ENCODE peak calls at places on chromosome 19, in six cellular contexts. U is head of caudate nucleus; W is activated naive CD4-positive, alpha-beta T cell treated with anti-CD3 and anti-CD28 coated beads, Interleukin-2, amount 10 ng/mL, durations not matched to agents 7 days and 5 days; R is AG09319; S is nucleus accumbens; K is skeletal muscle cell. E is an unnamed sample.

GRCh38 chr19:456547-457110 is 4.2 kb downstream of the SHC2 start:
- DNase-seq in W (no peak), R (no peak), U (no peak), K (no peak), S (no peak), E (no peak)

GRCh38 chr19:7419777-7420439 is 68.9 kb downstream of the PEX11G start:
- DNase-seq in W (no peak), S (no peak), U (no peak), R (no peak), K (no peak), E (no peak)

GRCh38 chr19:35673121-35673804 is 6.9 kb downstream of the UPK1A start:
- DNase-seq in U (no peak), K (no peak), S (no peak), R (no peak), W (peak), E (peak)

GRCh38 chr19:41298327-41298964 is 11.5 kb upstream of the CCDC97 start:
- DNase-seq in R (peak), W (no peak), U (peak), S (no peak), K (peak), E (peak)

GRCh38 chr19:18167975-18168645 is 5.5 kb upstream of the IFI30 start:
- DNase-seq in W (peak), S (no peak), U (peak), K (no peak), R (no peak), E (no peak)

GRCh38 chr19:16297575-16298178 is 26.9 kb upstream of the KLF2 start:
- DNase-seq in U (no peak), W (no peak), R (no peak), K (no peak), S (no peak), E (no peak)

GRCh38 chr19:33825556-33825955 is 28.9 kb downstream of the KCTD15 start:
- DNase-seq in K (no peak), W (no peak), R (no peak), S (no peak), U (no peak), E (no peak)

GRCh38 chr19:39497850-39498261 is 891 bp upstream of the DLL3 start:
- DNase-seq in R (no peak), S (no peak), W (peak), U (peak), K (no peak), E (no peak)

GRCh38 chr19:57786286-57786685 is 16.8 kb downstream of the ZNF586 start:
- DNase-seq in K (no peak), S (no peak), U (no peak), R (no peak), W (no peak), E (no peak)

GRCh38 chr19:6745965-6746364 is 6.5 kb downstream of the TRIP10 start:
- DNase-seq in W (no peak), K (no peak), S (no peak), U (no peak), R (no peak), E (no peak)

GRCh38 chr19:50486823-50487515 is 10.3 kb upstream of the GARIN5A start:
- DNase-seq in U (no peak), R (no peak), S (no peak), K (no peak), W (peak), E (no peak)

GRCh38 chr19:29610574-29611271 is 4.6 kb downstream of the POP4 start:
- DNase-seq in R (peak), S (peak), K (peak), U (peak), W (peak), E (peak)

GRCh38 chr19:38744906-38745305 is 632 bp upstream of the CAPN12 start:
- DNase-seq in S (no peak), U (no peak), R (no peak), W (no peak), K (no peak), E (no peak)

GRCh38 chr19:39498262-39499081 is at the start of gene DLL3:
- DNase-seq in R (no peak), K (no peak), W (peak), U (no peak), S (no peak), E (no peak)

E was measured in stromal cell of bone marrow.